ENCODE peak calls at places on chromosomes 3 and 15, in five cellular contexts. X, R, F, T and U are unnamed samples.

GRCh38 chr3:31592764-31593163 is 60.0 kb downstream of the STT3B start:
- DNase-seq in T (no peak), X (no peak), R (no peak), F (no peak), U (no peak)

GRCh38 chr15:75640483-75641175 is 605 bp upstream of the IMP3 start:
- DNase-seq in X (peak; percentile 79), F (peak; percentile 69), R (peak; percentile 78), T (peak; percentile 83), U (peak; percentile 54)

GRCh38 chr3:43053291-43053690 is 52.6 kb downstream of the POMGNT2 start:
- DNase-seq in X (no peak), T (no peak), F (no peak), R (no peak), U (no peak)

GRCh38 chr3:9901967-9902366 is 681 bp upstream of the IL17RE start:
- DNase-seq in X (no peak), T (no peak), R (no peak), F (no peak), U (no peak)

GRCh38 chr15:43775411-43775965 is 1.3 kb downstream of the ELL3 start:
- DNase-seq in F (peak; percentile 74), T (peak; percentile 31), X (peak; percentile 66), R (no peak), U (peak; percentile 85)

GRCh38 chr3:24202071-24202470 is 257.0 kb downstream of the NR1D2 start:
- DNase-seq in R (no peak), X (no peak), T (no peak), F (peak; percentile 45), U (no peak)

GRCh38 chr3:114128231-114128630 is 50.6 kb downstream of the DRD3 start:
- DNase-seq in X (no peak), R (no peak), F (peak; percentile 15), T (no peak), U (no peak)

GRCh38 chr3:36790765-36791164 is 26.4 kb upstream of the DCLK3 start:
- DNase-seq in F (no peak), X (no peak), R (no peak), T (no peak), U (no peak)

GRCh38 chr15:92392462-92392861 is 1.2 kb upstream of the ST8SIA2 start:
- DNase-seq in X (peak; percentile 73), R (no peak), T (no peak), F (no peak), U (no peak)

GRCh38 chr3:100710355-100711198 is 1.3 kb downstream of the TFG start:
- DNase-seq in X (peak; percentile 73), R (peak; percentile 75), T (peak; percentile 48), F (peak; percentile 95), U (peak; percentile 31)

GRCh38 chr3:115325539-115325938 is 178.5 kb upstream of the ZBTB20 start:
- DNase-seq in F (peak; percentile 62), R (peak; percentile 56), T (peak; percentile 4), X (peak; percentile 90), U (no peak)
- TF ChIP-seq EZH2phosphoT487 in F (no peak), R (no peak), T (no peak), X (no peak), U (no peak)

GRCh38 chr15:49877871-49878511 is 241.0 kb downstream of the ATP8B4 start:
- DNase-seq in X (no peak), T (no peak), F (peak; percentile 81), R (no peak), U (no peak)

GRCh38 chr15:49881433-49881832 is 237.6 kb downstream of the ATP8B4 start:
- DNase-seq in F (no peak), R (no peak), X (no peak), T (no peak), U (no peak)

GRCh38 chr15:49875392-49875791 is 243.6 kb downstream of the ATP8B4 start:
- DNase-seq in F (no peak), R (no peak), T (peak; percentile 20), X (peak; percentile 50), U (no peak)

GRCh38 chr15:49877117-49877860 is 241.7 kb downstream of the ATP8B4 start:
- DNase-seq in R (no peak), T (no peak), X (peak; percentile 11), F (peak; percentile 76), U (no peak)

DNA sequence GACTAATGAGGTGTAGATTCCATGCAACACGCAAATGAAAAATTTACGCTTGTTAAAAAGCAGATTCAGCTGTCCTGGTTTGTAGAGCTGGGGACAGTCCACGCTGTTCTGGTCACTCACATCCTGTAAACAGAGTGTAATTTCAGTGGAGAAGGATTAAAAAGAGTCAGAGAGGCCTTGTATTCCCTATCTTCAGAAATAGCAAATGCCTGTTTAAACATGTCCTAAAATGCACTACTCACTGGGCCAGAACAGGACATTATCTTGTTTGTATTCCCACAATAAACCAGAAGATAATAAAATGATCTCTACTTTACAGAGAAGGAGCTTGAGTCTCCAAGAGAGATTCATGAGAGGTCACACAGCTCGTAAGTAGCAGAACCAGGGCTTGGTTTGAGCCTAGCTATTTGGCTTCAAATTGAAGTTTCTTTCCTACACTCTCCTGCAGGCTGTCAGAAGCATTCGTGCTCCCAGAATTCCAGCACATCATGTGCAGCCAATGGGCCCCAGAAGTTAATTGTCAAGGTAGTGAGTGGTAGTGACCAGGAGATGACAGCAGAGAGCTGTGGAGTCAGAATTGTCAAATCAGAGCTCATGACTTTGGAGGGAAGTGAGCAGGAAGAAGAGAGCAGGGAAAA is 242.5 kb downstream of the ATP8B4 start:
- DNase-seq in R (peak; percentile 10), F (peak; percentile 10), T (no peak), X (peak; percentile 86), U (peak; percentile 12)
- TF ChIP-seq EZH2phosphoT487 in R (no peak), F (no peak), T (no peak), X (no peak), U (no peak)

GRCh38 chr3:16768956-16769355 is 115.8 kb upstream of the PLCL2 start:
- DNase-seq in F (no peak), T (no peak), R (no peak), X (peak; percentile 21), U (no peak)

GRCh38 chr3:16770792-16771191 is 114.0 kb upstream of the PLCL2 start:
- DNase-seq in F (no peak), X (no peak), R (no peak), T (no peak), U (no peak)

GRCh38 chr3:16767006-16767405 is 117.7 kb upstream of the PLCL2 start:
- DNase-seq in F (peak; percentile 18), T (no peak), X (peak; percentile 61), R (no peak), U (no peak)

GRCh38 chr3:16769525-16769924 is 115.2 kb upstream of the PLCL2 start:
- DNase-seq in F (no peak), X (no peak), R (no peak), T (no peak), U (no peak)

DNA sequence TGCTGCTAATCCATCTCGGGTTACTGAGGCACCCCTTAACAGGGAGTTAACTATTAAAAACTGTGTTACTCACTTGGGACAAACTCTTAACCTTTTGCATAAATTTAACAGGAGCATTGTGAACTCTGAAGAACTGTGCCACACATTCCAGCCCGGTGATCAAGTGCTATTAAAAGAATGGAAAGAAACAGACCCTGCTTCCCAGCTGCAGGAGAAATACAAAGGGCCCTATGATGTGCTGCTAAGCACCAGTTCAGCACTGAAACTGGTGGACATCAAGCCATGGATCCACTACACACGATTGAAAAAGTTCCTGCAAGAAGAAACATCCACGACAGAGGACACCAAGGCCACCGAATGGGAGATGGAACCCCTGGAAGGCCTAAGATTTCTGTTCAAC is 114.7 kb upstream of the PLCL2 start:
- DNase-seq in F (no peak), R (no peak), X (no peak), T (no peak), U (no peak)
- TF ChIP-seq EZH2phosphoT487 in F (no peak), R (no peak), X (no peak), T (no peak), U (no peak)

GRCh38 chr3:119219069-119219468 is 21.6 kb downstream of the B4GALT4 start:
- DNase-seq in R (peak; percentile 13), F (no peak), T (no peak), X (no peak), U (no peak)
- TF ChIP-seq EZH2phosphoT487 in R (no peak), F (no peak), T (no peak), X (no peak), U (no peak)

GRCh38 chr3:51967384-51968174 is at the start of gene PCBP4:
- DNase-seq in X (peak; percentile 70), R (peak; percentile 40), T (no peak), F (peak; percentile 70), U (no peak)

GRCh38 chr3:51968883-51969674 is 1.8 kb upstream of the PCBP4 start:
- DNase-seq in R (no peak), F (no peak), T (no peak), X (peak; percentile 65), U (no peak)

GRCh38 chr3:51966941-51967383 is 292 bp downstream of the PCBP4 start:
- DNase-seq in X (no peak), R (no peak), T (no peak), F (no peak), U (no peak)

GRCh38 chr3:51969841-51970240 is 2.6 kb upstream of the PCBP4 start:
- DNase-seq in R (no peak), T (no peak), X (no peak), F (no peak), U (no peak)

DNA sequence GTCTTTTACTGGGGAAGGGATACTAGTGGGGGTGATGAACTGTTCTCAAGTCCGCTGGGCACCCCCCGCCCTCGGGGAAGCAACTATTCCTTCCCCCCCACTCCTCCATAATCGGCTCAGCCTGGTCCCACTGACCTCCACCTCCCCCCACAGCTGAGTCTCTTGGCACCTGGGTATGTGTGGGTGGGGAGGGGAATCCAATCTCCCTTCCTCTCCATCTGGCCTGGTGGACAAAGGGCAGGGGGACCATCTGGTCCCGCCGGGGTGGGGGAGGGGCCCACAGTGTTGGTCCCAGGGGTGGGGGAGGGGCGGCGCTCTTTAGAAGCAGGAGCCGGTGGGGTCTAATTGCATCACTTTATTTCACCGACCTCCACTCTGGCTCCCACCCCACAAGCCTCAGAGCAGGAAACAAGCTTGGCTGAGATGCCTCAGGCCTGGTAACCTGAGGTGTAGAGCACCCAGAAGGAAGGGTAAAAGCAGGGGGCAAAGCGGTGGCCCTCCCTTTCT is 974 bp upstream of the PCBP4 start:
- DNase-seq in X (peak; percentile 94), F (peak; percentile 34), T (no peak), R (no peak), U (no peak)
- TF ChIP-seq EZH2phosphoT487 in X (no peak), F (no peak), T (peak; percentile 12), R (no peak), U (no peak)

GRCh38 chr3:71801986-71802385 is 17.0 kb upstream of the PROK2 start:
- DNase-seq in X (no peak), R (no peak), T (no peak), F (no peak), U (no peak)
- TF ChIP-seq EZH2phosphoT487 in X (no peak), R (no peak), T (no peak), F (no peak), U (no peak)

GRCh38 chr15:70290708-70291107 is 193.0 kb upstream of the TLE3 start:
- DNase-seq in R (no peak), F (no peak), X (no peak), T (no peak), U (no peak)

GRCh38 chr15:70292511-70292760 is 194.7 kb upstream of the TLE3 start:
- DNase-seq in R (no peak), T (no peak), F (no peak), X (no peak), U (no peak)

GRCh38 chr15:70291295-70291694 is 193.6 kb upstream of the TLE3 start:
- DNase-seq in R (no peak), T (no peak), X (no peak), F (no peak), U (no peak)

GRCh38 chr15:70291696-70292510 is 194.2 kb upstream of the TLE3 start:
- DNase-seq in F (no peak), T (no peak), X (no peak), R (no peak), U (no peak)

GRCh38 chr15:70289191-70289955 is 191.7 kb upstream of the TLE3 start:
- DNase-seq in R (no peak), X (peak; percentile 42), T (no peak), F (peak; percentile 61), U (no peak)
- TF ChIP-seq EZH2phosphoT487 in R (no peak), X (no peak), T (no peak), F (no peak), U (no peak)